ENCODE peak calls at places on chromosome 13, in four cellular contexts. O is HCT116, J is Panc1, U is HepG2. W is an unnamed sample.

GRCh38 chr13:111344471-111345191 is 24.2 kb downstream of the TEX29 start:
- DNase-seq in O (no peak), J (no peak), U (peak), W (peak)

GRCh38 chr13:62512194-62513141 is 1096.8 kb upstream of the PCDH20 start:
- DNase-seq in O (peak), J (peak), U (peak), W (peak)

GRCh38 chr13:71874490-71874889 is 7.5 kb upstream of the DACH1 start:
- DNase-seq in O (no peak), J (no peak), U (no peak), W (no peak)

GRCh38 chr13:30892966-30893365 is 13.1 kb upstream of the MEDAG start:
- DNase-seq in O (peak), J (no peak), U (peak), W (peak)

GRCh38 chr13:70729369-70729768 is 621.1 kb upstream of the KLHL1 start:
- DNase-seq in O (no peak), J (no peak), U (no peak), W (no peak)

GRCh38 chr13:20160346-20161274 is at the start of gene GJA3:
- DNase-seq in O (no peak), J (no peak), U (no peak), W (peak)

GRCh38 chr13:110361365-110361911 is 54.4 kb downstream of the COL4A2 start:
- DNase-seq in O (no peak), J (no peak), U (no peak), W (no peak)

GRCh38 chr13:87444135-87444534 is 227.0 kb upstream of the SLITRK5 start:
- DNase-seq in O (no peak), J (no peak), U (no peak), W (no peak)

GRCh38 chr13:78045916-78046315 is 127.3 kb upstream of the EDNRB start:
- DNase-seq in O (no peak), J (no peak), U (no peak), W (no peak)

GRCh38 chr13:45398862-45399261 is 19.3 kb downstream of the SLC25A30 start:
- DNase-seq in O (no peak), J (no peak), U (no peak), W (no peak)

GRCh38 chr13:71797487-71797886 is 69.5 kb downstream of the DACH1 start:
- DNase-seq in O (no peak), J (no peak), U (no peak), W (no peak)

GRCh38 chr13:87166348-87166747 is 504.8 kb upstream of the SLITRK5 start:
- DNase-seq in O (no peak), J (no peak), U (no peak), W (no peak)

GRCh38 chr13:113724780-113725315 is 34.2 kb upstream of the TMEM255B start:
- DNase-seq in O (peak), J (peak), U (peak), W (peak)

GRCh38 chr13:110135977-110136597 is 170.9 kb downstream of the COL4A1 start:
- DNase-seq in O (no peak), J (no peak), U (no peak), W (no peak)

GRCh38 chr13:110944121-110944967 is 29.5 kb upstream of the ANKRD10 start:
- DNase-seq in O (peak), J (peak), U (peak), W (peak)

GRCh38 chr13:42354246-42355117 is 82.5 kb downstream of the AKAP11 start:
- DNase-seq in O (no peak), J (no peak), U (no peak), W (no peak)

GRCh38 chr13:76764429-76764828 is 121.8 kb downstream of the KCTD12 start:
- DNase-seq in O (no peak), J (no peak), U (no peak), W (no peak)

GRCh38 chr13:38624822-38625221 is 62.1 kb upstream of the FREM2 start:
- DNase-seq in O (no peak), J (no peak), U (no peak), W (no peak)

GRCh38 chr13:101474419-101474957 is 22.0 kb downstream of the ITGBL1 start:
- DNase-seq in O (no peak), J (no peak), U (no peak), W (no peak)

GRCh38 chr13:24134772-24135171 is 25.7 kb upstream of the SPATA13 start:
- DNase-seq in O (no peak), J (no peak), U (no peak), W (no peak)

GRCh38 chr13:51303063-51303552 is 36.4 kb upstream of the SERPINE3 start:
- DNase-seq in O (no peak), J (no peak), U (no peak), W (no peak)

GRCh38 chr13:27927444-27928352 is 7.9 kb downstream of the PDX1 start:
- DNase-seq in O (no peak), J (no peak), U (no peak), W (no peak)

GRCh38 chr13:79306650-79307049 is 99.4 kb downstream of the RBM26 start:
- DNase-seq in O (no peak), J (no peak), U (no peak), W (no peak)

GRCh38 chr13:96984061-96984508 is 10.2 kb downstream of the OXGR1 start:
- DNase-seq in O (no peak), J (no peak), U (no peak), W (peak)

GRCh38 chr13:71274923-71275593 is 591.9 kb downstream of the DACH1 start:
- DNase-seq in O (no peak), J (no peak), U (no peak), W (no peak)

GRCh38 chr13:48304132-48304876 is 753 bp downstream of the RB1 start:
- DNase-seq in O (no peak), J (no peak), U (peak), W (no peak)

GRCh38 chr13:62129000-62129551 is 713.4 kb upstream of the PCDH20 start:
- DNase-seq in O (no peak), J (no peak), U (no peak), W (no peak)

GRCh38 chr13:36912369-36912768 is 7.7 kb downstream of the SMAD9 start:
- DNase-seq in O (no peak), J (no peak), U (no peak), W (no peak)

GRCh38 chr13:25882732-25883357 is 169.0 kb downstream of the SHISA2 start:
- DNase-seq in O (no peak), J (no peak), U (no peak), W (no peak)

GRCh38 chr13:63124863-63125262 is 1709.2 kb upstream of the PCDH20 start:
- DNase-seq in O (peak), J (no peak), U (peak), W (no peak)

GRCh38 chr13:74927823-74928222 is 554.1 kb downstream of the TBC1D4 start:
- DNase-seq in O (no peak), J (no peak), U (no peak), W (no peak)

GRCh38 chr13:74929436-74929835 is 552.5 kb downstream of the TBC1D4 start:
- DNase-seq in O (no peak), J (no peak), U (no peak), W (no peak)

GRCh38 chr13:74931698-74932433 is 550.1 kb downstream of the TBC1D4 start:
- DNase-seq in O (no peak), J (no peak), U (no peak), W (no peak)

DNA sequence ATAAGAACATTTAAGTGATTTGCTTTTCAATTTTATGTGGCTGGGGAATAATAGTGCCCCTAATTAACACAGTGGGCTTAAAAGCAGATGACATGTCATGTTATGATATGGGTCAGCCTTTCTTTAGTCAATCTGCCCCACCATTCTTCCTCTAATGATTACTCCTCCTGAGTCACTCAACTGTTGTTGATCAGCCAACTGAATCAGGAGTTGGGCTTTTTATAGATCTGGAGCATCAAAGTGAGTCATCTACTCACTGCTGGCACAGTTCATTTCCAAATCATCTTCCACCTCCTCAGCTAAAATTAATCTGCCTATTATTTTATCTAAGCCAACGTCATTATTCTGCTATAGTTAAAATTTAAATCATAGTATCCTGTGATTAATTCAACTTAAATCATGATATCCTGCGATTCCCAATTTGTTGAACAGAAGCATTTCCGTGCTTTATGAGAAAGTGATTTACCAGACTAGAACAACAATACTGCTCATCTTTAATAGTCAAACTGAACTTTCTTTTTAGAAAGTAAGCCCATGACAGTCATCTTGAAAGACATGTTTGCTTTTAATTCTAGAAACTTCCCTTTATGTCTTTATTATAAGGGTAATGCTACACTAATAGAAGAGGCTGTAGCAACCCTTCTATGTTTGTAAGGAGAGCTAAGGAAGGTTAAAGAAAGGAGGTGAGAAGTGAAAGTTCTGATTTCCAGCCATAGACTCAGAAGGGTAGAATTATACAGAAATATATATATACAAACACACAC is 551.4 kb downstream of the TBC1D4 start:
- DNase-seq in O (no peak), J (no peak), U (no peak), W (no peak)
- TF ChIP-seq TCF7L2 in O (no peak), J (no peak), U (no peak), W (no peak)

GRCh38 chr13:98649861-98650260 is 73.0 kb upstream of the STK24 start:
- DNase-seq in O (no peak), J (no peak), U (no peak), W (no peak)

GRCh38 chr13:98650376-98651107 is 73.6 kb upstream of the STK24 start:
- DNase-seq in O (no peak), J (no peak), U (no peak), W (no peak)

GRCh38 chr13:98647121-98647520 is 70.2 kb upstream of the STK24 start:
- DNase-seq in O (no peak), J (no peak), U (no peak), W (no peak)

GRCh38 chr13:98648141-98648540 is 71.2 kb upstream of the STK24 start:
- DNase-seq in O (no peak), J (no peak), U (peak), W (no peak)

DNA sequence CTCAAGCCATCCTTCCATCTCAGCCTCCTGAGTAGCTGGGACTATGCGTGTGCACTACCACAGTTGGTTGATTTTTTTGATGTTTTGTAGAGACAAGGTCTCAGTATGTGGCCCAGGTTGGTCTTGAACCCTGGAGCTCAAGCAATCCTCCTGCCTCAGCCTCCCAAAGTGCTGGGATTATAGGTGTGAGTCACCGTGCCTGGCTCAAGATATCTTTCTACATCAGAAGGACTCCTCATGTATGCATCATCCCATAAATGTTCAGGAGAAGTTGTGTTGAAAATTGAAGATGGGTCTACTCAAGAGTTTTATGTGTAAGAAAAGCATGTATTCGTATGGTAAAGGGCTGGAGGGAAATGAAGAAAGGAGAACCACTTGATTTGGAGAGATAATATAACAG is 71.8 kb upstream of the STK24 start:
- DNase-seq in O (no peak), J (no peak), U (no peak), W (no peak)
- TF ChIP-seq TCF7L2 in O (no peak), J (no peak), U (no peak), W (no peak)

GRCh38 chr13:29359181-29359580 is 236.3 kb downstream of the SLC7A1 start:
- DNase-seq in O (no peak), J (no peak), U (no peak), W (no peak)

GRCh38 chr13:29362849-29363604 is 232.5 kb downstream of the SLC7A1 start:
- DNase-seq in O (peak), J (peak), U (peak), W (peak)

GRCh38 chr13:29361716-29362115 is 233.8 kb downstream of the SLC7A1 start:
- DNase-seq in O (no peak), J (no peak), U (no peak), W (no peak)
- TF ChIP-seq TCF7L2 in O (no peak), J (no peak), U (no peak), W (no peak)

DNA sequence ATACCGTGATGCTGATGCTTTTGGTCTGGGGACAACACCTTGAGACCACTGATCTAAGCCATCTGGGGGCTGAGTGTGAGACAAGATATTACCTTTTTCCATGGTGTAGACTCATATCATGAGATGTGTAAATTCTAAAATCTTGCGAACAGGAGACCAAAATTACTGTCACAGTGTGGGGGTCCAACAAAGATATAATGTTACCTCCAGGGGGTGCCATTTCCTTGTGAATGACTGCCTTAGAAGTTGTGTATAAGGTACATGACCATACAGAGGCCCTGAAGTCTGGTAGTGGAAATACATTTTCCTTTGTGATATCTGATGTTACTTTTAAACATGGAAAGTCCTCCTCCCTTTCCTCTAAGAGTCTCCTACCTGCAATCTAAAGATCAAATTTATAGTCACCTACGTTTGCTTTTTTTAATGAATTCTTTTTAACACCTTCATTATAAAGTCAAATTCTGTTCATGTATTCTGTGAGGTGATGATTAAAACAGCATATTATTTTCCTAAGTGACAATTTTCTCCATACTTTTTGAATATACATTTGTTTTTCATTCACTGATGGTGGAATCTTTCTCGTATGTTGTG is 113.5 kb downstream of the RFC3 start:
- DNase-seq in O (peak), J (peak), U (peak), W (peak)
- TF ChIP-seq TCF7L2 in O (no peak), J (no peak), U (no peak), W (no peak)

W was measured in K562.